ENCODE peak calls at places on chromosomes 12 and 14, in five cellular contexts. X, K, H, L and Z are unnamed samples.

GRCh38 chr12:121581681-121582439 is 1.0 kb upstream of the KDM2B start:
- DNase-seq in K (no peak), X (peak; percentile 47), H (no peak), L (no peak), Z (no peak)

GRCh38 chr12:2691340-2692111 is 103.2 kb upstream of the FKBP4 start:
- DNase-seq in K (peak; percentile 50), X (peak; percentile 72), H (no peak), L (peak; percentile 4), Z (no peak)

GRCh38 chr14:104290058-104290667 is 151.8 kb downstream of the KIF26A start:
- DNase-seq in K (peak; percentile 10), L (no peak), X (no peak), H (no peak), Z (no peak)

GRCh38 chr14:65419593-65420252 is 7.2 kb downstream of the FUT8 start:
- DNase-seq in L (no peak), H (no peak), X (no peak), K (no peak), Z (no peak)

GRCh38 chr12:27513155-27513824 is 10.7 kb upstream of the PPFIBP1 start:
- DNase-seq in H (no peak), L (no peak), K (no peak), X (no peak), Z (no peak)

GRCh38 chr12:108734200-108734906 is 3.0 kb upstream of the CORO1C start:
- DNase-seq in L (peak; percentile 99), H (no peak), K (no peak), X (no peak), Z (peak; percentile 91)

GRCh38 chr14:104425171-104425681 is 154.3 kb upstream of the C14orf180 start:
- DNase-seq in K (no peak), X (no peak), H (no peak), L (no peak), Z (no peak)

GRCh38 chr14:75123991-75124390 is 2.9 kb downstream of the NEK9 start:
- DNase-seq in X (no peak), H (no peak), L (peak; percentile 88), K (no peak), Z (peak; percentile 80)

GRCh38 chr12:108257004-108257403 is 82.1 kb downstream of the CMKLR1 start:
- DNase-seq in H (no peak), L (no peak), K (no peak), X (no peak), Z (no peak)

GRCh38 chr12:70243510-70244331 is 488 bp downstream of the CNOT2 start:
- DNase-seq in X (peak; percentile 84), L (peak; percentile 33), K (peak; percentile 54), H (peak; percentile 14), Z (peak; percentile 58)

GRCh38 chr12:63151898-63152700 is 1.1 kb upstream of the AVPR1A start:
- DNase-seq in H (peak; percentile 34), X (peak; percentile 88), K (peak; percentile 72), L (peak; percentile 44), Z (peak; percentile 51)

GRCh38 chr14:93946104-93946503 is 19.0 kb downstream of the FAM181A start:
- DNase-seq in K (no peak), L (no peak), H (no peak), X (no peak), Z (peak; percentile 49)

GRCh38 chr12:131375261-131375971 is 335.5 kb upstream of the SFSWAP start:
- DNase-seq in H (no peak), X (no peak), K (no peak), L (no peak), Z (no peak)

GRCh38 chr12:49763006-49763591 is 21.7 kb downstream of the TMBIM6 start:
- DNase-seq in X (peak; percentile 79), H (peak; percentile 51), L (no peak), K (peak; percentile 88), Z (peak; percentile 57)

GRCh38 chr14:21070610-21071224 is 613 bp downstream of the ARHGEF40 start:
- DNase-seq in L (no peak), X (peak; percentile 89), K (peak; percentile 73), H (peak; percentile 56), Z (peak; percentile 23)

GRCh38 chr12:66351301-66351700 is 49.0 kb downstream of the HELB start:
- DNase-seq in L (no peak), X (no peak), H (no peak), K (no peak), Z (no peak)

GRCh38 chr12:75207338-75208083 is 2.1 kb downstream of the KCNC2 start:
- DNase-seq in K (peak; percentile 65), H (no peak), X (peak; percentile 71), L (no peak), Z (no peak)

GRCh38 chr14:57326253-57326652 is 57.5 kb downstream of the AP5M1 start:
- DNase-seq in H (no peak), L (no peak), X (no peak), K (no peak), Z (no peak)

GRCh38 chr14:61063461-61063860 is 82.4 kb downstream of the SLC38A6 start:
- DNase-seq in H (no peak), X (no peak), L (no peak), K (no peak), Z (no peak)

GRCh38 chr12:10170199-10170598 is 1.7 kb downstream of the OLR1 start:
- DNase-seq in X (no peak), K (no peak), L (peak; percentile 80), H (no peak), Z (peak; percentile 73)

GRCh38 chr12:132614861-132615578 is 3.6 kb upstream of the P2RX2 start:
- DNase-seq in K (peak; percentile 88), H (peak; percentile 74), X (peak; percentile 85), L (peak; percentile 63), Z (peak; percentile 84)

GRCh38 chr14:29536886-29537511 is 390.6 kb downstream of the PRKD1 start:
- DNase-seq in L (peak; percentile 33), H (no peak), X (no peak), K (no peak), Z (peak; percentile 26)
- TF ChIP-seq CTCF in L (peak; percentile 20), H (peak; percentile 60), X (peak; percentile 55), K (no peak), Z (peak; percentile 44)

GRCh38 chr14:106094654-106095189 is 568.3 kb downstream of the TMEM121 start:
- DNase-seq in K (no peak), H (no peak), X (peak; percentile 7), L (no peak), Z (peak; percentile 18)
- TF ChIP-seq CTCF in K (no peak), H (no peak), X (peak; percentile 32), L (no peak), Z (peak; percentile 40)

DNA sequence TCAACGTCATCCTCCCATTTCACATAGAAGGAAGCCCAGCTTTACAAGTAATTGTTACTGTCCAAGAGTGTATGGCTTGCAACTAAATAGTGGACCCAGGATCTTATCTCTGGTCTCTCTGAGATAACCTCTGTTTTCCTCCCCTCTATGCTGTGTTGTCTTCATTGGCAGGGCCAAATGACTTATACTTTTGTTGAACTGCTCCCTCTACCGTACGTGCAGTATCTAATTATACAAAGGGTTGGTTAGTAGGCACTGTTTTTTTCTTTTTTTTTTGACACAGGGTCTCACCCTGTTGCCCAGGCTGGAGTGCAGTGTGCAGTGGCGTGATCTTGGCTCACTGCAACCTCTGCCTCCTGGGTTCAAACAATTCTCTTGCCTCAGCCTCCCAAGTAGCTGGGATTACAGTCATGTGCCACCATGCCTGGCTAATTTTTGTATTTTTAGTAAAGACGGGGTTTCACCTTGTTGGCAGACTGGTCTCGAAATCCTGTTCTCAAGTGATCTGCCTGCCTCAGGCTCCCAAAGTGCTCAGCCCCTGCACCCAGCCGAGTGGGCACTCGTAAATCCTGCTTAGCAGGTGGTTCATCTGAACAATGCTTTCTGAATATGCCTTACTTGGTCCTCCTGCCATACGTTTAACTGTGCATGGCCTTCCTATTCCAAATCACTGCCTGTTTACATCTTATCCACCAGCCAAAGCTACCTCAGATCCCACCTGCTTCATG is 162.1 kb downstream of the ADCK1 start:
- DNase-seq in L (peak; percentile 25), H (no peak), K (no peak), X (no peak), Z (no peak)
- TF ChIP-seq CTCF in L (no peak), H (no peak), K (no peak), X (no peak), Z (no peak)

GRCh38 chr12:57522887-57523705 is 472 bp downstream of the MBD6 start:
- DNase-seq in L (peak; percentile 29), X (no peak), K (peak; percentile 72), H (peak; percentile 37), Z (peak; percentile 34)
- TF ChIP-seq CTCF in L (no peak), X (no peak), K (no peak), H (no peak), Z (no peak)

DNA sequence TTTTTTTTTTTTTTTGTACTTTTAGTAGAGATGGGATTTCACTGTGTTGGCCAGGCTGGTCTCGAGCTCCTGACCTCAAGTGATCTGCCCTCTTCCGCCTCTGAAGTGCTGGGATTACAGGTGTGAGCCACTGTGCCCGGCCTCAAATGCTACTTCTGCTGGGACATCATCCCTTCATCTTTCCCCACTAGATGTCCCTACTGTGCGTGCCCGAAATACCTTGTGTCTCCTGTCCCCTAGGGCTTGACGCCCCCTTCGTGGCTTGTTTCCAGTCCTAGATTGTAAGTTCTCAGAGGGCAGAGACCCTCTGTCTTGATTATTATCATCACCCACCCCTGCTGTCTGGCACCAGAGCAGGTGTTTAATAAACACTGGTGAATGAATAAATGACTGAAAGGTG is 14.9 kb downstream of the CCDC63 start:
- DNase-seq in K (peak; percentile 31), L (no peak), H (no peak), X (peak; percentile 44), Z (no peak)
- TF ChIP-seq CTCF in K (no peak), L (peak; percentile 5), H (no peak), X (peak; percentile 32), Z (no peak)

GRCh38 chr12:77995436-77996167 is 164.9 kb downstream of the NAV3 start:
- DNase-seq in K (no peak), X (no peak), H (no peak), L (peak; percentile 91), Z (peak; percentile 59)

GRCh38 chr12:77999074-77999715 is 168.5 kb downstream of the NAV3 start:
- DNase-seq in L (no peak), X (no peak), K (no peak), H (no peak), Z (no peak)

GRCh38 chr12:77998236-77998786 is 167.6 kb downstream of the NAV3 start:
- DNase-seq in H (no peak), K (no peak), X (no peak), L (no peak), Z (no peak)

GRCh38 chr12:77993658-77994057 is 163.0 kb downstream of the NAV3 start:
- DNase-seq in X (no peak), L (no peak), H (no peak), K (no peak), Z (no peak)

GRCh38 chr12:77996670-77997069 is 166.0 kb downstream of the NAV3 start:
- DNase-seq in X (no peak), H (no peak), L (no peak), K (no peak), Z (no peak)
- TF ChIP-seq CTCF in X (no peak), H (no peak), L (no peak), K (no peak), Z (no peak)

DNA sequence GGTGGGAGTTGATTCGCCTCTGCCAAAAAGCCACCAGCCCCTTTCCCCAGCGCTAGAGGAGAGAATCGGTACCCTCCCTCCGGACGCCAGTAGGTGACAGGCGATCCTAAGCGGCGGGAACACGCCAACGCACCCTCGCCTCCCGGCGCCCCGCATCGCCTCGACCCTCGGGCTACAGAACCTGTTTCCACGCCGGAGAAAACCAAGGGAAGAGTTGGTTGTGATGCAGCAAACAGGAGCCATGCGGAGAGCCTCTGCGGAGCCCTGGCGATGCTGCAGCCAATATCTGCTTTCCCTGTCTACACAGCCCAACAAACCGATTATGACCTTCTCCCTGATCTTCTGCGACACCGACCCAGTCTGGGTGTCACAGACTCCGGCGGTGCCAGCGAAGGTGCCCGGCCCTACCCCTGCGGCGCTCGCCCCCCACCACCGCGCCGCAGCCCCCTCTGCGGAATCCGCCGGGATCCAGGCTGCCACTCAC is 523 bp downstream of the PRICKLE1 start:
- DNase-seq in X (peak; percentile 84), H (peak; percentile 60), L (no peak), K (peak; percentile 73), Z (peak; percentile 50)
- TF ChIP-seq CTCF in X (peak; percentile 68), H (peak; percentile 60), L (peak; percentile 87), K (no peak), Z (peak; percentile 80)